ENCODE peak calls at places on chromosomes 13 and 19, in nine cellular contexts. N is spleen, Q is GM23338, W is upper lobe of left lung, U is HepG2, B is transverse colon, Z is sigmoid colon, J is H1, X is stomach. H is an unnamed sample.

GRCh38 chr13:30362869-30363268 is 55.5 kb upstream of the KATNAL1 start:
- DNase-seq in N (no peak), Q (no peak), W (no peak), U (no peak), B (no peak), Z (no peak), J (no peak), X (no peak), H (no peak)

GRCh38 chr19:38838208-38838985 is 6.8 kb upstream of the ECH1 start:
- DNase-seq in N (peak; percentile 60), Q (no peak), W (peak; percentile 41), U (no peak), B (no peak), Z (no peak), J (no peak), X (peak; percentile 67), H (no peak)

GRCh38 chr13:52161193-52161646 is 1.8 kb upstream of the NEK3 start:
- DNase-seq in N (no peak), Q (no peak), W (no peak), U (peak; percentile 80), B (no peak), Z (no peak), J (no peak), X (no peak), H (no peak)

GRCh38 chr19:13052447-13053232 is 50.0 kb downstream of the LYL1 start:
- DNase-seq in N (no peak), Q (no peak), W (no peak), U (no peak), B (no peak), Z (no peak), J (no peak), X (no peak), H (no peak)

GRCh38 chr13:42996584-42996983 is 4.5 kb upstream of the EPSTI1 start:
- DNase-seq in N (no peak), Q (no peak), W (no peak), U (peak; percentile 9), B (no peak), Z (no peak), J (no peak), X (no peak), H (peak; percentile 11)

GRCh38 chr13:112117258-112117954 is 50.5 kb downstream of the SOX1 start:
- DNase-seq in N (peak; percentile 58), Q (no peak), W (no peak), U (no peak), B (no peak), Z (peak; percentile 54), J (no peak), X (peak; percentile 16), H (no peak)

GRCh38 chr19:38655148-38655824 is 7.8 kb downstream of the ACTN4 start:
- DNase-seq in N (no peak), Q (no peak), W (no peak), U (no peak), B (no peak), Z (no peak), J (no peak), X (no peak), H (no peak)

GRCh38 chr19:5001547-5002131 is 32.7 kb downstream of the KDM4B start:
- DNase-seq in N (no peak), Q (peak; percentile 75), W (no peak), U (peak; percentile 58), B (no peak), Z (no peak), J (no peak), X (no peak), H (no peak)

GRCh38 chr19:45577111-45577905 is 7.3 kb downstream of the OPA3 start:
- DNase-seq in N (no peak), Q (peak; percentile 54), W (no peak), U (peak; percentile 86), B (peak; percentile 60), Z (peak; percentile 79), J (no peak), X (peak; percentile 71), H (no peak)

GRCh38 chr19:16363852-16364230 is 39.2 kb downstream of the KLF2 start:
- DNase-seq in N (peak; percentile 71), Q (no peak), W (no peak), U (no peak), B (no peak), Z (no peak), J (no peak), X (no peak), H (no peak)

GRCh38 chr19:58568731-58569130 is 4.4 kb downstream of the MZF1 start:
- DNase-seq in N (no peak), Q (no peak), W (peak; percentile 11), U (no peak), B (peak; percentile 4), Z (peak; percentile 48), J (no peak), X (no peak), H (no peak)

GRCh38 chr19:16070366-16070990 is 5.8 kb upstream of the TPM4 start:
- DNase-seq in N (peak; percentile 96), Q (no peak), W (peak; percentile 95), U (peak; percentile 84), B (peak; percentile 96), Z (peak; percentile 86), J (no peak), X (peak; percentile 92), H (peak; percentile 82)

GRCh38 chr13:103386341-103386740 is 320.1 kb upstream of the SLC10A2 start:
- DNase-seq in N (no peak), Q (no peak), W (no peak), U (no peak), B (no peak), Z (no peak), J (no peak), X (no peak), H (no peak)

GRCh38 chr19:48958006-48958405 is 3.3 kb downstream of the BAX start:
- DNase-seq in N (no peak), Q (no peak), W (no peak), U (no peak), B (no peak), Z (no peak), J (no peak), X (no peak), H (no peak)

GRCh38 chr19:53552001-53552721 is 14.2 kb downstream of the ZNF331 start:
- DNase-seq in N (no peak), Q (no peak), W (no peak), U (no peak), B (no peak), Z (no peak), J (peak; percentile 19), X (no peak), H (no peak)

GRCh38 chr19:2166741-2167738 is 3.3 kb downstream of the DOT1L start:
- DNase-seq in N (peak; percentile 88), Q (peak; percentile 45), W (peak; percentile 94), U (peak; percentile 79), B (peak; percentile 82), Z (peak; percentile 95), J (no peak), X (peak; percentile 95), H (no peak)

GRCh38 chr19:39679056-39679790 is 23.5 kb downstream of the LGALS16 start:
- DNase-seq in N (no peak), Q (no peak), W (no peak), U (no peak), B (no peak), Z (no peak), J (no peak), X (no peak), H (no peak)

GRCh38 chr19:35000647-35001501 is 751 bp downstream of the GRAMD1A start:
- DNase-seq in N (peak; percentile 90), Q (peak; percentile 69), W (no peak), U (peak; percentile 59), B (peak; percentile 53), Z (no peak), J (no peak), X (no peak), H (peak; percentile 60)
- TF ChIP-seq POLR2AphosphoS5 in N (peak; percentile 69), Q (no peak), W (peak; percentile 75), U (peak; percentile 41), B (no peak), Z (no peak), J (peak; percentile 60), X (peak; percentile 2), H (peak; percentile 49)

GRCh38 chr13:111005808-111006494 is 91.1 kb upstream of the ANKRD10 start:
- DNase-seq in N (peak; percentile 80), Q (no peak), W (peak; percentile 50), U (no peak), B (peak; percentile 17), Z (peak; percentile 78), J (no peak), X (peak; percentile 42), H (no peak)
- H3K27ac ChIP-seq in N (peak overlapping the region; percentile 81), Q (no peak overlapping the region), W (peak overlapping the region; percentile 76), U (no peak overlapping the region), B (peak overlapping the region; percentile 82), Z (peak overlapping the region; percentile 83), J (no peak overlapping the region), X (peak overlapping the region; percentile 87), H (no peak overlapping the region)

GRCh38 chr13:84500016-84500415 is 617.7 kb upstream of the SLITRK1 start:
- DNase-seq in N (no peak), Q (no peak), W (no peak), U (no peak), B (no peak), Z (no peak), J (no peak), X (no peak), H (no peak)

GRCh38 chr13:84491952-84492351 is 609.7 kb upstream of the SLITRK1 start:
- DNase-seq in N (no peak), Q (no peak), W (no peak), U (no peak), B (no peak), Z (no peak), J (no peak), X (no peak), H (no peak)

GRCh38 chr13:84497613-84498012 is 615.3 kb upstream of the SLITRK1 start:
- DNase-seq in N (no peak), Q (no peak), W (no peak), U (no peak), B (no peak), Z (no peak), J (no peak), X (no peak), H (no peak)
- TF ChIP-seq POLR2AphosphoS5 in N (no peak), Q (no peak), W (no peak), U (no peak), B (no peak), Z (no peak), J (no peak), X (no peak), H (no peak)

GRCh38 chr13:49536144-49536873 is 40.6 kb downstream of the PHF11 start:
- DNase-seq in N (no peak), Q (no peak), W (no peak), U (no peak), B (no peak), Z (no peak), J (no peak), X (no peak), H (no peak)

GRCh38 chr13:49530452-49530851 is 34.7 kb downstream of the PHF11 start:
- DNase-seq in N (no peak), Q (no peak), W (peak; percentile 31), U (no peak), B (no peak), Z (no peak), J (no peak), X (no peak), H (peak; percentile 70)

GRCh38 chr13:49532593-49532992 is 36.8 kb downstream of the PHF11 start:
- DNase-seq in N (no peak), Q (no peak), W (no peak), U (no peak), B (no peak), Z (no peak), J (no peak), X (no peak), H (no peak)

GRCh38 chr13:49533011-49533410 is 37.3 kb downstream of the PHF11 start:
- DNase-seq in N (no peak), Q (no peak), W (no peak), U (no peak), B (no peak), Z (no peak), J (no peak), X (no peak), H (no peak)

GRCh38 chr13:49533586-49534269 is 38.0 kb downstream of the PHF11 start:
- DNase-seq in N (no peak), Q (no peak), W (no peak), U (no peak), B (no peak), Z (no peak), J (no peak), X (no peak), H (no peak)
- H3K27ac ChIP-seq in N (peak overlapping the region; percentile 55), Q (no peak overlapping the region), W (no peak overlapping the region), U (no peak overlapping the region), B (no peak overlapping the region), Z (no peak overlapping the region), J (no peak overlapping the region), X (no peak overlapping the region), H (peak overlapping the region; percentile 11)

H was measured in HL-60.